ENCODE peak calls at places on chromosomes 4 and X, in six cellular contexts. One of them, this sample, is unnamed.

GRCh38 chr4:101953949-101954348 is 163.4 kb downstream of the BANK1 start:
- DNase-seq in dorsolateral prefrontal cortex: no peak
- DNase-seq in fibroblast of lung: peak; percentile 80
- DNase-seq in astrocyte: peak; percentile 73
- DNase-seq in GM12878: no peak
- DNase-seq in brain microvascular endothelial cell: peak; percentile 50
- DNase-seq in this sample: no peak

GRCh38 chr4:1834047-1834769 is 21.7 kb downstream of the LETM1 start:
- DNase-seq in brain microvascular endothelial cell: no peak
- DNase-seq in fibroblast of lung: no peak
- DNase-seq in GM12878: peak; percentile 55
- DNase-seq in astrocyte: no peak
- DNase-seq in dorsolateral prefrontal cortex: no peak
- DNase-seq in this sample: peak; percentile 66

GRCh38 chrX:141341341-141341740 is 99.0 kb upstream of the SPANXC start:
- DNase-seq in dorsolateral prefrontal cortex: no peak
- DNase-seq in brain microvascular endothelial cell: peak; percentile 29
- DNase-seq in fibroblast of lung: peak; percentile 88
- DNase-seq in astrocyte: peak; percentile 86
- DNase-seq in GM12878: no peak
- DNase-seq in this sample: no peak

GRCh38 chrX:120015145-120016067 is 62.1 kb downstream of the RHOXF2B start:
- DNase-seq in astrocyte: no peak
- DNase-seq in brain microvascular endothelial cell: no peak
- DNase-seq in dorsolateral prefrontal cortex: no peak
- DNase-seq in GM12878: no peak
- DNase-seq in fibroblast of lung: no peak
- DNase-seq in this sample: no peak

GRCh38 chr4:48653217-48654014 is 126.7 kb downstream of the FRYL start:
- DNase-seq in brain microvascular endothelial cell: peak; percentile 74
- DNase-seq in astrocyte: peak; percentile 84
- DNase-seq in dorsolateral prefrontal cortex: peak; percentile 79
- DNase-seq in fibroblast of lung: peak; percentile 85
- DNase-seq in GM12878: no peak
- DNase-seq in this sample: no peak

GRCh38 chrX:139875831-139876230 is 57.0 kb downstream of the ATP11C start:
- DNase-seq in astrocyte: peak; percentile 16
- DNase-seq in GM12878: no peak
- DNase-seq in fibroblast of lung: peak; percentile 29
- DNase-seq in brain microvascular endothelial cell: no peak
- DNase-seq in dorsolateral prefrontal cortex: no peak
- DNase-seq in this sample: no peak

GRCh38 chrX:123964155-123964554 is 2.6 kb downstream of the STAG2 start:
- DNase-seq in GM12878: no peak
- DNase-seq in astrocyte: no peak
- DNase-seq in dorsolateral prefrontal cortex: no peak
- DNase-seq in brain microvascular endothelial cell: no peak
- DNase-seq in fibroblast of lung: peak; percentile 40
- DNase-seq in this sample: no peak

GRCh38 chrX:13689519-13690211 is 737 bp downstream of the RAB9A start:
- DNase-seq in fibroblast of lung: peak; percentile 29
- DNase-seq in astrocyte: peak; percentile 14
- DNase-seq in dorsolateral prefrontal cortex: no peak
- DNase-seq in brain microvascular endothelial cell: peak; percentile 10
- DNase-seq in GM12878: no peak
- DNase-seq in this sample: no peak

GRCh38 chrX:132488819-132489255 is at the start of gene MBNL3:
- DNase-seq in astrocyte: peak; percentile 20
- DNase-seq in brain microvascular endothelial cell: no peak
- DNase-seq in fibroblast of lung: peak; percentile 40
- DNase-seq in GM12878: no peak
- DNase-seq in dorsolateral prefrontal cortex: peak; percentile 49
- DNase-seq in this sample: peak; percentile 81

GRCh38 chrX:338281-338835 is 19.8 kb upstream of the GTPBP6 start:
- DNase-seq in fibroblast of lung: no peak
- DNase-seq in dorsolateral prefrontal cortex: no peak
- DNase-seq in astrocyte: no peak
- DNase-seq in GM12878: no peak
- DNase-seq in brain microvascular endothelial cell: no peak
- DNase-seq in this sample: no peak

GRCh38 chr4:83646538-83646937 is 110.6 kb downstream of the GPAT3 start:
- DNase-seq in dorsolateral prefrontal cortex: no peak
- DNase-seq in brain microvascular endothelial cell: no peak
- DNase-seq in GM12878: no peak
- DNase-seq in fibroblast of lung: no peak
- DNase-seq in astrocyte: no peak
- DNase-seq in this sample: no peak

DNA sequence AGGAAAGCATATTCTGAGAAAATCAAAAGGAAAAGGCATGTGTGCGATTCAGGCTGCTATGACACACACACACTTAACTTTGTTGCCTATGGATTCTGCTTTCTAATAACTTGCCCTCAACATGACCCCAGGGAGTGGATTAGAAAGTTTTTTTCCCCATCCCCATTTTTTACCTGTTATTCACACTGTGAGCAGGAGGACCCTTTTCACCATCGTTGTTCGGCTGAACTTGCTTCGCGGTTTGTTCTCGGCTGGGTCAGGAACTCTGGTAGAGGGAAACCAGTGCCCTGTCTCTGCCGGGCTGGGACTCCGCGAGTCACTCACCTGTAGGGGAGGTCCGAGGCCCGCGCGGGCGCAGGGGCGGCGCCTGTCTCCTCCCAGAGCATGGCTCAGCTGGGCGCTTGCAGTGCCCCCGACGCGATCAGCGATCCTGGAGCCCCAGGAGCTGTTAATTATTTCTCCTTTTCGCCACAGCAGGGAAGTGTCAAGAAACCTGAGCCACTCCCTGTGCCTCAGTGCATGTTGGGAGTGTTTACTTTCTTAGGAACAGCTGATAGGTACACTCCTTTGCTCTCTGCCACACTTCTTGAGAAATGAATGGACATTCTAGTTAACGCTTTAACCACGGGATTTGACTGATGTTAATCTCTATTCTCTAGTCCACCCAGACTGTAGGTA is at the start of gene RASSF6:
- DNase-seq in fibroblast of lung: peak; percentile 20
- DNase-seq in dorsolateral prefrontal cortex: no peak
- DNase-seq in astrocyte: peak; percentile 5
- DNase-seq in brain microvascular endothelial cell: no peak
- DNase-seq in GM12878: no peak
- DNase-seq in this sample: peak; percentile 47
- H3K4me3 ChIP-seq in fibroblast of lung: peak within 1 kb of the TSS; percentile 5
- H3K4me3 ChIP-seq in dorsolateral prefrontal cortex: no peak within 1 kb of the TSS
- H3K4me3 ChIP-seq in astrocyte: peak within 1 kb of the TSS; percentile 40
- H3K4me3 ChIP-seq in brain microvascular endothelial cell: peak within 1 kb of the TSS; percentile 40
- H3K4me3 ChIP-seq in GM12878: peak within 1 kb of the TSS; percentile 61
- H3K4me3 ChIP-seq in this sample: peak within 1 kb of the TSS; percentile 46

GRCh38 chr4:76087007-76087769 is 12.7 kb downstream of the ART3 start:
- DNase-seq in fibroblast of lung: peak; percentile 52
- DNase-seq in brain microvascular endothelial cell: peak; percentile 71
- DNase-seq in dorsolateral prefrontal cortex: peak; percentile 70
- DNase-seq in GM12878: no peak
- DNase-seq in astrocyte: peak; percentile 44
- DNase-seq in this sample: no peak
- TF ChIP-seq CTCF in fibroblast of lung: peak; percentile 53
- TF ChIP-seq CTCF in brain microvascular endothelial cell: peak; percentile 83
- TF ChIP-seq CTCF in dorsolateral prefrontal cortex: peak; percentile 73
- TF ChIP-seq CTCF in GM12878: peak; percentile 34
- TF ChIP-seq CTCF in astrocyte: peak; percentile 52
- TF ChIP-seq CTCF in this sample: peak; percentile 48

GRCh38 chr4:8682296-8682695 is 89.7 kb downstream of the CPZ start:
- DNase-seq in fibroblast of lung: no peak
- DNase-seq in astrocyte: no peak
- DNase-seq in brain microvascular endothelial cell: no peak
- DNase-seq in dorsolateral prefrontal cortex: no peak
- DNase-seq in GM12878: no peak
- DNase-seq in this sample: no peak

GRCh38 chr4:8685831-8686230 is 93.3 kb downstream of the CPZ start:
- DNase-seq in fibroblast of lung: no peak
- DNase-seq in GM12878: no peak
- DNase-seq in dorsolateral prefrontal cortex: no peak
- DNase-seq in astrocyte: no peak
- DNase-seq in brain microvascular endothelial cell: no peak
- DNase-seq in this sample: no peak

GRCh38 chr4:8683462-8683861 is 90.9 kb downstream of the CPZ start:
- DNase-seq in GM12878: no peak
- DNase-seq in astrocyte: no peak
- DNase-seq in brain microvascular endothelial cell: no peak
- DNase-seq in fibroblast of lung: no peak
- DNase-seq in dorsolateral prefrontal cortex: no peak
- DNase-seq in this sample: no peak

GRCh38 chr4:8681391-8681790 is 88.8 kb downstream of the CPZ start:
- DNase-seq in GM12878: no peak
- DNase-seq in brain microvascular endothelial cell: no peak
- DNase-seq in fibroblast of lung: no peak
- DNase-seq in astrocyte: no peak
- DNase-seq in dorsolateral prefrontal cortex: no peak
- DNase-seq in this sample: no peak

GRCh38 chr4:8682725-8683124 is 90.2 kb downstream of the CPZ start:
- DNase-seq in fibroblast of lung: no peak
- DNase-seq in dorsolateral prefrontal cortex: no peak
- DNase-seq in brain microvascular endothelial cell: no peak
- DNase-seq in astrocyte: no peak
- DNase-seq in GM12878: no peak
- DNase-seq in this sample: no peak
- H3K27me3 ChIP-seq in fibroblast of lung: no peaks in the 10 kb centered on the region
- H3K27me3 ChIP-seq in dorsolateral prefrontal cortex: peaks cover 17% of the 10 kb centered on the region
- H3K27me3 ChIP-seq in brain microvascular endothelial cell: no peaks in the 10 kb centered on the region
- H3K27me3 ChIP-seq in astrocyte: no peaks in the 10 kb centered on the region
- H3K27me3 ChIP-seq in GM12878: no peaks in the 10 kb centered on the region
- H3K27me3 ChIP-seq in this sample: no peaks in the 10 kb centered on the region

GRCh38 chr4:10008208-10009005 is 12.9 kb downstream of the SLC2A9 start:
- DNase-seq in astrocyte: peak; percentile 41
- DNase-seq in GM12878: no peak
- DNase-seq in dorsolateral prefrontal cortex: no peak
- DNase-seq in fibroblast of lung: peak; percentile 46
- DNase-seq in brain microvascular endothelial cell: no peak
- DNase-seq in this sample: peak; percentile 33

GRCh38 chr4:10006236-10006603 is 15.1 kb downstream of the SLC2A9 start:
- DNase-seq in GM12878: peak; percentile 82
- DNase-seq in brain microvascular endothelial cell: no peak
- DNase-seq in dorsolateral prefrontal cortex: no peak
- DNase-seq in fibroblast of lung: peak; percentile 23
- DNase-seq in astrocyte: peak; percentile 21
- DNase-seq in this sample: no peak

GRCh38 chr4:10006604-10007435 is 14.5 kb downstream of the SLC2A9 start:
- DNase-seq in brain microvascular endothelial cell: no peak
- DNase-seq in GM12878: peak; percentile 79
- DNase-seq in dorsolateral prefrontal cortex: no peak
- DNase-seq in astrocyte: peak; percentile 35
- DNase-seq in fibroblast of lung: peak; percentile 42
- DNase-seq in this sample: peak; percentile 43

GRCh38 chr4:10007436-10007740 is 13.9 kb downstream of the SLC2A9 start:
- DNase-seq in astrocyte: no peak
- DNase-seq in GM12878: no peak
- DNase-seq in dorsolateral prefrontal cortex: no peak
- DNase-seq in brain microvascular endothelial cell: no peak
- DNase-seq in fibroblast of lung: no peak
- DNase-seq in this sample: no peak

DNA sequence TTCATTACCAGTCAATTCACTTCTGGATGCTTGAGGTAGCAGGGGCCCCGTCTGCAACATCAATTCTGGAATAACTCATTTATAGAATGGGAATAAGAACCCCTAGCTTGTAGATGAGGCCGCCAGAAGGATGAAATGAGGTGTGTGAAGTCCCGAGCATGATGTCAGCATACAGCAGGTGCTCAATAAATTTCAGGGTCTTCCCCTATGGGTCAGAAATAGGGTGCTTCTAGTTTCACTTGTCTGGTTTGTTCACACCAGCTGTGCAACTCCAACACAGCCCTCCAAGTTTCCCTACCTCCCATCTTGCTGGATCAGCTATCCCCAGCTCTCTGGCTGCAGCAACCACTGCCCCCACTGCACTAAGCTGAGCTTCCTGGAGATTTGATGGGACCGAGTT is 13.5 kb downstream of the SLC2A9 start:
- DNase-seq in fibroblast of lung: no peak
- DNase-seq in GM12878: peak; percentile 53
- DNase-seq in astrocyte: no peak
- DNase-seq in brain microvascular endothelial cell: no peak
- DNase-seq in dorsolateral prefrontal cortex: no peak
- DNase-seq in this sample: peak; percentile 62
- H3K4me3 ChIP-seq in fibroblast of lung: no peak overlapping the region
- H3K4me3 ChIP-seq in GM12878: peak overlapping the region; percentile 23
- H3K4me3 ChIP-seq in astrocyte: no peak overlapping the region
- H3K4me3 ChIP-seq in brain microvascular endothelial cell: no peak overlapping the region
- H3K4me3 ChIP-seq in dorsolateral prefrontal cortex: no peak overlapping the region
- H3K4me3 ChIP-seq in this sample: peak overlapping the region; percentile 54